ENCODE peak calls at places on chromosomes 1 and 21, in four cellular contexts. M, F, U and X are unnamed samples.

GRCh38 chr1:41479000-41479807 is 5.3 kb downstream of the EDN2 start:
- DNase-seq in M (no peak), F (no peak), U (no peak), X (no peak)

GRCh38 chr1:245074232-245074747 is 80.5 kb upstream of the KIF26B start:
- DNase-seq in M (no peak), F (no peak), U (no peak), X (no peak)

GRCh38 chr1:215282557-215282956 is 200.0 kb downstream of the KCNK2 start:
- DNase-seq in M (no peak), F (no peak), U (no peak), X (no peak)

GRCh38 chr1:64302971-64303370 is 99.5 kb downstream of the UBE2U start:
- DNase-seq in M (no peak), F (no peak), U (no peak), X (no peak)

GRCh38 chr1:15001317-15001900 is 152.1 kb upstream of the TMEM51 start:
- DNase-seq in M (no peak), F (no peak), U (no peak), X (no peak)

GRCh38 chr1:10943991-10944730 is 68.3 kb upstream of the TARDBP start:
- DNase-seq in M (no peak), F (no peak), U (no peak), X (no peak)

GRCh38 chr1:162856260-162856659 is 4.7 kb downstream of the CCDC190 start:
- DNase-seq in M (no peak), F (no peak), U (no peak), X (no peak)

GRCh38 chr1:9529190-9529589 is 10.1 kb upstream of the SLC25A33 start:
- DNase-seq in M (no peak), F (no peak), U (no peak), X (no peak)

GRCh38 chr1:212973899-212974298 is 23.6 kb downstream of the VASH2 start:
- DNase-seq in M (no peak), F (no peak), U (no peak), X (no peak)

GRCh38 chr1:22788298-22788697 is 77.7 kb downstream of the EPHB2 start:
- DNase-seq in M (no peak), F (no peak), U (no peak), X (no peak)

GRCh38 chr1:39722495-39722894 is 16.2 kb upstream of the PPIE start:
- DNase-seq in M (no peak), F (no peak), U (no peak), X (no peak)

GRCh38 chr21:36471254-36471723 is 8.6 kb downstream of the CLDN14 start:
- DNase-seq in M (no peak), F (peak; percentile 50), U (no peak), X (no peak)

GRCh38 chr1:160163612-160164011 is 12.2 kb downstream of the ATP1A4 start:
- DNase-seq in M (no peak), F (no peak), U (no peak), X (no peak)

GRCh38 chr1:221458430-221459156 is 283.3 kb downstream of the DUSP10 start:
- DNase-seq in M (no peak), F (no peak), U (no peak), X (no peak)

GRCh38 chr21:33949516-33950424 is 34.2 kb upstream of the ATP5PO start:
- DNase-seq in M (no peak), F (peak; percentile 76), U (no peak), X (peak; percentile 62)